ENCODE peak calls at places on chromosomes 4 and X, in four cellular contexts. C is kidney, E is HCT116, D is Caco-2. B is an unnamed sample.

GRCh38 chr4:151940290-151940689 is 179.5 kb upstream of the GATB start:
- DNase-seq in C (no peak), E (no peak), D (no peak), B (no peak)

GRCh38 chrX:1411331-1411730 is 19.4 kb upstream of the SLC25A6 start:
- DNase-seq in C (peak), E (no peak), D (no peak), B (no peak)

GRCh38 chr4:88975925-88976511 is 81.0 kb downstream of the FAM13A start:
- DNase-seq in C (no peak), E (no peak), D (no peak), B (peak)

GRCh38 chr4:82748781-82749504 is 49.7 kb downstream of the SCD5 start:
- DNase-seq in C (no peak), E (no peak), D (peak), B (no peak)

GRCh38 chr4:99404595-99405287 is 30.4 kb downstream of the ADH7 start:
- DNase-seq in C (no peak), E (peak), D (no peak), B (peak)

GRCh38 chr4:110631582-110632505 is 9.0 kb upstream of the PITX2 start:
- DNase-seq in C (peak), E (peak), D (no peak), B (peak)

GRCh38 chr4:182589100-182589499 is 328.1 kb downstream of the DCTD start:
- DNase-seq in C (no peak), E (no peak), D (no peak), B (no peak)

GRCh38 chr4:124666496-124666895 is 46.0 kb downstream of the ANKRD50 start:
- DNase-seq in C (no peak), E (no peak), D (no peak), B (no peak)

GRCh38 chrX:134365923-134366322 is 94.0 kb upstream of the HPRT1 start:
- DNase-seq in C (no peak), E (no peak), D (no peak), B (no peak)

GRCh38 chr4:65669008-65669971 is 999 bp downstream of the EPHA5 start:
- DNase-seq in C (peak), E (no peak), D (no peak), B (peak)

GRCh38 chrX:47186096-47186740 is 7.4 kb upstream of the UBA1 start:
- DNase-seq in C (peak), E (no peak), D (no peak), B (no peak)

GRCh38 chr4:180932365-180933001 is 1310.7 kb upstream of the TENM3 start:
- DNase-seq in C (no peak), E (no peak), D (no peak), B (no peak)

GRCh38 chr4:74874785-74875367 is 58.0 kb upstream of the PARM1 start:
- DNase-seq in C (no peak), E (peak), D (peak), B (peak)

GRCh38 chr4:1060121-1060520 is 48.7 kb downstream of the FGFRL1 start:
- DNase-seq in C (no peak), E (no peak), D (no peak), B (no peak)

GRCh38 chr4:41678086-41678485 is 70.4 kb downstream of the PHOX2B start:
- DNase-seq in C (no peak), E (no peak), D (no peak), B (no peak)

GRCh38 chrX:68870357-68870756 is 41.5 kb downstream of the EFNB1 start:
- DNase-seq in C (no peak), E (no peak), D (no peak), B (no peak)

GRCh38 chr4:85778809-85779124 is 303.8 kb downstream of the ARHGAP24 start:
- DNase-seq in C (no peak), E (no peak), D (no peak), B (peak)

GRCh38 chrX:44183329-44183728 is 160.1 kb downstream of the EFHC2 start:
- DNase-seq in C (no peak), E (no peak), D (peak), B (no peak)

GRCh38 chr4:105989411-105990242 is 94.4 kb downstream of the NPNT start:
- DNase-seq in C (no peak), E (no peak), D (no peak), B (no peak)

GRCh38 chr4:157804986-157805385 is 367.8 kb downstream of the GASK1B start:
- DNase-seq in C (no peak), E (peak), D (peak), B (peak)

GRCh38 chrX:90040807-90041206 is 119.1 kb downstream of the TGIF2LX start:
- DNase-seq in C (peak), E (no peak), D (no peak), B (no peak)

GRCh38 chrX:153744210-153745066 is 19.6 kb upstream of the PLXNB3 start:
- DNase-seq in C (peak), E (no peak), D (no peak), B (no peak)

GRCh38 chr4:144183165-144183564 is 42.6 kb upstream of the GYPA start:
- DNase-seq in C (no peak), E (no peak), D (no peak), B (no peak)

GRCh38 chr4:12393631-12394262 is 965.1 kb upstream of the HS3ST1 start:
- DNase-seq in C (no peak), E (no peak), D (no peak), B (peak)

GRCh38 chrX:45632506-45632905 is 431.8 kb upstream of the DIPK2B start:
- DNase-seq in C (peak), E (no peak), D (no peak), B (no peak)

GRCh38 chr4:8906668-8906970 is 35.0 kb upstream of the HMX1 start:
- DNase-seq in C (peak), E (no peak), D (no peak), B (no peak)

GRCh38 chr4:94813221-94813620 is 55.5 kb downstream of the BMPR1B start:
- DNase-seq in C (no peak), E (no peak), D (no peak), B (no peak)

GRCh38 chr4:110510282-110510681 is 34.3 kb downstream of the ENPEP start:
- DNase-seq in C (no peak), E (no peak), D (no peak), B (no peak)

GRCh38 chrX:47637546-47638195 is 7.9 kb upstream of the CFP start:
- DNase-seq in C (peak), E (no peak), D (no peak), B (no peak)

GRCh38 chr4:183430317-183430986 is 14.0 kb upstream of the CDKN2AIP start:
- DNase-seq in C (no peak), E (no peak), D (no peak), B (peak)

GRCh38 chrX:45009371-45010000 is 136.5 kb downstream of the KDM6A start:
- DNase-seq in C (no peak), E (no peak), D (no peak), B (peak)

GRCh38 chr4:18882468-18882867 is 860.9 kb upstream of the LCORL start:
- DNase-seq in C (no peak), E (peak), D (peak), B (peak)

DNA sequence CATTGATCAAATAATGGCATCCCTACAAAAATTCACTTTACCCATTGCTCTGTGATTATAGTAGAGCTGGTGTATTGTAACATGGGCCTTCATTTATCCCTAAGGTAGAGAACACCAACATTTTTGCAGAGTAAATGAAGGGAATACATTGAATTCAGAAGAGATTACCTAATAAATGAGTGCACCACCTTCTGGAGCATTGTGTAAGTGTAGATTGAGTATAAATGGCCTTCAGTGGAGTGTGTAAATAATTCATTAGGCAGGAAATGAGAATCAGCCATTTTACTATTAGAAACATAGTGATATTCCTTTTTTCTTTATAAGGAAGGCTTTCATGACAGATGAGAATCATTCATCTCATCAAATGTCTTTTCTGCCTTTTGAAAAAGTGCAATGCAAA is 155.8 kb downstream of the FAM47B start:
- DNase-seq in C (no peak), E (no peak), D (no peak), B (peak)
- TF ChIP-seq CTCF in C (no peak), E (no peak), D (no peak), B (no peak)

DNA sequence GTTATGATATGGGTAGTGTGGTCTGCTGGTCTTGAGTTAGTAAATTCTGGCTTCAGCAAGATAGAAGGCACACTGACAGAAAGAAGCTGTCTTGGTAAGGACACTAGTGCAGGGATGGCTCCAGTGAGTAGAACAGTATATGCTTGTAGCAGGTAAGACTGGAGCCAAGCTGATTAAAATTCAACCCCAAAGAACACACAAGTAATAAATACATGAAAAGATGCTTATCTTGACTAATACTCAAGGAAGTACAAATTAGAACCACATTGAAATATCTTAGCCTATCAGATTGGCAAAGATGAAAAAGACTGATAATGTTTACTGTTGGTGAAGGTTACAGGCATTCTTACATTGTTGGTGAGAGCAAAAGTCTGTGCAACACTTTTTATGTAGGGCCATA is 2.0 kb upstream of the IL9R start:
- DNase-seq in C (no peak), E (no peak), D (no peak), B (no peak)
- H3K4me3 ChIP-seq in C (no peak), E (no peak), D (no peak), B (no peak)

GRCh38 chr4:81260443-81261102 is 45.6 kb upstream of the PRKG2 start:
- DNase-seq in C (no peak), E (no peak), D (no peak), B (no peak)
- TF ChIP-seq CTCF in C (peak), E (peak), D (peak), B (peak)

GRCh38 chr4:139734875-139735380 is 69.3 kb downstream of the MGST2 start:
- DNase-seq in C (peak), E (no peak), D (peak), B (peak)
- H3K4me3 ChIP-seq in C (peak), E (no peak), D (peak), B (peak)

GRCh38 chr4:80127870-80128419 is 54.9 kb upstream of the ANTXR2 start:
- DNase-seq in C (no peak), E (no peak), D (no peak), B (no peak)

GRCh38 chr4:80128941-80129340 is 55.9 kb upstream of the ANTXR2 start:
- DNase-seq in C (no peak), E (no peak), D (no peak), B (no peak)

GRCh38 chr4:80125252-80126177 is 52.5 kb upstream of the ANTXR2 start:
- DNase-seq in C (no peak), E (peak), D (no peak), B (peak)

GRCh38 chr4:80126435-80126834 is 53.4 kb upstream of the ANTXR2 start:
- DNase-seq in C (no peak), E (no peak), D (no peak), B (no peak)

DNA sequence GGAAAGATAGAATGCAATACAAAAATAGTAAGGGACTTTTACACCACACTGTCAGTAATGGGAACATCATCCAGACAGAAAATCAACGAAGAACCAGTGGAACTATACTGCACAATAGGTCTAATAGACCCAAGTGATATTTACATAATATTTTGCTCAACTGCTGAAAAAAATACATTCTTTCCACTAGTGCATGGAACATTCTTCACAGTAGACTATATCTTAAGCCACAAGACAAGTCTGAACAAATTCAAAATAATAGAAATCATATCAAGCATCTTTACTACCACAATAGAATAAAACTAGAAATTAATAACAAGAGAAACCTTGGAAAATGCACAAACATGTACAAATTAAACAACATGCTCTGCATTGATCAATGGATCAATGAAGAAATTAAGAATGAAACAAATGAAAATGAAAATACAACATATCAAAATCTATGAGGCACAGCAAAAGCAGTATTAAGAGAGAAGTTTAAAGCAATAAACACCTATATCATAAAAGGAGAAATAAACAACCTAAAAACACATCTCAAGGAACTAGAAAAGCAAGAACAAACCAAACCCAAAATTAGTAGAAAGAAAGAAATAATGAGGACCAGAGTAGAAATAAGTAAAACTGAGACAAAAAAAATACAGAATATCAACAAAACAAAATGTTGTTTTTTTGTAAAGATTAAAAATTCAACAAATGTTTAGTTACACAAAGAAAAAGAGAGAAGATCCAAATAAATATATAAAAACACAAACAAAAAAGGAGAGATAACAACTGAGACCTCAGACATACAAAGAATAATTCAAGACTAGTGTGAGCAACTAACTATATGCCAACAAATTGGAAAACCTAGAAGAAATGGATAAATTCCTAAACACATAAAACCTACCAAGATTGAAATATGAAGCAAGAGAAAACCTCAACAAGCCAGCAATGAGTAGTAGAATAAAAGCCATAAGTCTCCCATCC is 51.5 kb upstream of the ANTXR2 start:
- DNase-seq in C (no peak), E (no peak), D (no peak), B (no peak)
- TF ChIP-seq CTCF in C (no peak), E (no peak), D (no peak), B (no peak)

B was measured in cardiac fibroblast.